ENCODE peak calls at places on chromosomes 4 and X, in five cellular contexts. O, V, N, M and Q are unnamed samples.

GRCh38 chr4:682490-683172 is 6.3 kb downstream of the SLC49A3 start:
- DNase-seq in V (no peak), M (no peak), O (no peak), N (no peak), Q (peak; percentile 19)

GRCh38 chr4:78612398-78613005 is 60.9 kb downstream of the ANXA3 start:
- DNase-seq in N (peak; percentile 11), M (no peak), V (no peak), O (no peak), Q (no peak)

GRCh38 chrX:14027511-14028019 is 2.1 kb downstream of the GEMIN8 start:
- DNase-seq in M (no peak), O (no peak), V (no peak), N (no peak), Q (no peak)

GRCh38 chr4:38902695-38903094 is 35.1 kb downstream of the FAM114A1 start:
- DNase-seq in V (no peak), M (no peak), O (no peak), N (peak; percentile 44), Q (peak; percentile 60)

GRCh38 chrX:49192722-49193328 is 6.7 kb upstream of the PRICKLE3 start:
- DNase-seq in V (peak; percentile 59), M (no peak), N (no peak), O (no peak), Q (no peak)

GRCh38 chrX:76850851-76851250 is 423.3 kb downstream of the MAGEE1 start:
- DNase-seq in O (no peak), V (no peak), N (no peak), M (no peak), Q (no peak)

GRCh38 chr4:179195887-179196286 is 1753.7 kb upstream of the AGA start:
- DNase-seq in N (no peak), V (no peak), M (no peak), O (no peak), Q (no peak)

GRCh38 chr4:89324671-89325070 is 17.1 kb upstream of the GPRIN3 start:
- DNase-seq in O (no peak), M (no peak), V (no peak), N (no peak), Q (no peak)

GRCh38 chr4:113327513-113327912 is 278.1 kb downstream of the ANK2 start:
- DNase-seq in M (no peak), V (no peak), N (no peak), O (no peak), Q (no peak)

GRCh38 chr4:25180524-25181131 is 20.4 kb upstream of the SEPSECS start:
- DNase-seq in N (no peak), V (peak; percentile 44), M (no peak), O (no peak), Q (peak; percentile 29)

GRCh38 chr4:28357985-28358384 is 1497.3 kb downstream of the STIM2 start:
- DNase-seq in M (no peak), O (no peak), V (no peak), N (no peak), Q (no peak)

GRCh38 chr4:26384380-26385057 is 63.7 kb downstream of the RBPJ start:
- DNase-seq in O (no peak), M (no peak), N (no peak), V (no peak), Q (no peak)

GRCh38 chrX:100409316-100410082 is 574 bp downstream of the PCDH19 start:
- DNase-seq in N (no peak), V (no peak), M (no peak), O (peak; percentile 76), Q (no peak)

GRCh38 chrX:143853488-143853887 is 30.4 kb upstream of the UBE2NL start:
- DNase-seq in O (no peak), M (no peak), V (no peak), N (no peak), Q (no peak)

GRCh38 chr4:176791591-176792347 is 953 bp downstream of the VEGFC start:
- DNase-seq in M (no peak), V (no peak), N (no peak), O (peak; percentile 79), Q (no peak)

GRCh38 chr4:113368056-113368455 is 318.6 kb downstream of the ANK2 start:
- DNase-seq in O (no peak), N (no peak), M (no peak), V (no peak), Q (no peak)

GRCh38 chrX:116462843-116463242 is at the start of gene CT83:
- DNase-seq in V (no peak), M (no peak), O (no peak), N (no peak), Q (no peak)

GRCh38 chr4:10007436-10007740 is 13.9 kb downstream of the SLC2A9 start:
- DNase-seq in N (no peak), V (no peak), O (no peak), M (no peak), Q (no peak)

GRCh38 chrX:15344106-15344505 is 8.8 kb upstream of the PIGA start:
- DNase-seq in V (no peak), O (no peak), M (no peak), N (no peak), Q (no peak)

GRCh38 chr4:102400898-102401297 is 55.6 kb upstream of the SLC39A8 start:
- DNase-seq in O (no peak), V (no peak), N (no peak), M (no peak), Q (no peak)

GRCh38 chrX:107731831-107732502 is 43.6 kb downstream of the TSC22D3 start:
- DNase-seq in O (peak; percentile 94), M (no peak), N (peak; percentile 33), V (no peak), Q (no peak)